ENCODE peak calls at places on chromosome 7, in five cellular contexts. X is uterus, U is stomach, P is GM12878, A is IMR-90. T is an unnamed sample.

GRCh38 chr7:4123823-4124222 is 558.3 kb upstream of the FOXK1 start:
- DNase-seq in X (no peak), U (no peak), P (no peak), A (peak), T (peak)

GRCh38 chr7:44665531-44666213 is 59.2 kb downstream of the OGDH start:
- DNase-seq in X (no peak), U (no peak), P (no peak), A (peak), T (no peak)

GRCh38 chr7:128831178-128831993 is 1.2 kb downstream of the FLNC start:
- DNase-seq in X (peak), U (no peak), P (no peak), A (peak), T (no peak)

GRCh38 chr7:152924826-152925411 is 165.4 kb downstream of the ACTR3B start:
- DNase-seq in X (no peak), U (no peak), P (no peak), A (no peak), T (peak)

GRCh38 chr7:3277604-3278572 is 23.2 kb upstream of the SDK1 start:
- DNase-seq in X (no peak), U (no peak), P (no peak), A (no peak), T (no peak)

GRCh38 chr7:67267914-67268313 is 271.3 kb downstream of the TYW1 start:
- DNase-seq in X (no peak), U (no peak), P (no peak), A (no peak), T (no peak)

GRCh38 chr7:14275346-14275745 is 285.9 kb upstream of the ETV1 start:
- DNase-seq in X (no peak), U (no peak), P (no peak), A (no peak), T (no peak)

GRCh38 chr7:106110238-106110560 is 1.9 kb downstream of the SYPL1 start:
- DNase-seq in X (no peak), U (no peak), P (no peak), A (no peak), T (no peak)

GRCh38 chr7:96970739-96971138 is 34.6 kb upstream of the DLX6 start:
- DNase-seq in X (no peak), U (no peak), P (no peak), A (no peak), T (no peak)

GRCh38 chr7:116788542-116789197 is 73.7 kb upstream of the CAPZA2 start:
- DNase-seq in X (no peak), U (no peak), P (no peak), A (peak), T (no peak)

GRCh38 chr7:92997144-92997543 is 120.6 kb downstream of the SAMD9 start:
- DNase-seq in X (no peak), U (no peak), P (no peak), A (no peak), T (no peak)

GRCh38 chr7:157310676-157311185 is 26.1 kb upstream of the DNAJB6 start:
- DNase-seq in X (no peak), U (no peak), P (no peak), A (peak), T (peak)

GRCh38 chr7:111560773-111561658 is 1.3 kb downstream of the IMMP2L start:
- DNase-seq in X (no peak), U (no peak), P (no peak), A (peak), T (no peak)

DNA sequence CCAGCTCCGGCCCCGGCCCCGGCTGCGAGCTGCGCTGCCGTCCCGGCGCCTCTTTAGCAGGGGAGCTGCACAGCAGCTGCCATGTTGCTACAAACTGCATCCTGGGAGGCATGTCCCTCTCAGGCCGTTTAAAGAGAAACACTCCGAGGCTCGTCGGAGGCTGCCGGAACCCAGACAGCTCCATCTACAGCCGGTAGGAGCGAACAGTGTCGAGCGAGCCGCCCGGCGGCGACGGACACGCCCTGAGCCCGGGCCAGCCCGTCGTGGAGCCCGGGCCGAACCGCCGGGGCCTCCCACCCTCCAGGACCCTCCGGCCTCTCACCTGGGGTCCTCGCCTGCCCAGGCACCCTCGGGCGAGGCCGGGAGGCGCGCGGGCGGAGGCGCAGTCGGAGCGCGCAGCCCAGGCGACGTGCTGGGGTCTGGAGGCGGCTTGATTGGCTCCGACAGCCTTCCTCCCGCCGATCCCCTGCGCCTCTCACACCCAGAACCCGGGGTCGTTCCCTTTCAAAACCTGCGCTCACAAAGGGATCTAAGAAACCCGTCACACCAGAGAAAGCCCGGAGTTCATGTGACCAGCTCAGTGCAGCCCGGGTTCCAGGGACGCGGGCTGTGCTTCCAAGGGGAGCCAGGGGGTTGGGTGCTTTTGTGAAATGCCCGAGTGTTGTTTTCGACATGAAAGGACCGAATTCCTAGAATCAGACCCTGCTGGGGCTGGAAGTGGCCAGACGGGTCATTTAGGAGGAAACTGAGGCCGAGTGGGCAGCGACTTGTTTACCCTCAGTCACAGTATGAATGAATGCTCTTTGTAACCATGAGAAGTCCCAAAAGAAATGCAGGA is at the start of gene ZNF777:
- DNase-seq in X (peak), U (peak), P (peak), A (peak), T (peak)
- TF ChIP-seq POLR2A in X (peak), U (no peak), P (peak), A (peak), T (no peak)

GRCh38 chr7:47572939-47573757 is 8.8 kb downstream of the TNS3 start:
- DNase-seq in X (no peak), U (peak), P (no peak), A (no peak), T (no peak)

GRCh38 chr7:47576031-47576908 is 5.6 kb downstream of the TNS3 start:
- DNase-seq in X (peak), U (peak), P (no peak), A (peak), T (no peak)

GRCh38 chr7:47574473-47575328 is 7.2 kb downstream of the TNS3 start:
- DNase-seq in X (no peak), U (peak), P (peak), A (peak), T (no peak)

GRCh38 chr7:47572101-47572460 is 9.8 kb downstream of the TNS3 start:
- DNase-seq in X (no peak), U (no peak), P (no peak), A (no peak), T (peak)

GRCh38 chr7:47573758-47574472 is 8.0 kb downstream of the TNS3 start:
- DNase-seq in X (peak), U (peak), P (no peak), A (peak), T (no peak)
- H3K4me3 ChIP-seq in X (no peak), U (no peak), P (no peak), A (no peak), T (no peak)

GRCh38 chr7:71937840-71938371 is 474.2 kb downstream of the CALN1 start:
- DNase-seq in X (no peak), U (no peak), P (no peak), A (no peak), T (no peak)
- TF ChIP-seq POLR2A in X (no peak), U (no peak), P (no peak), A (no peak), T (no peak)

DNA sequence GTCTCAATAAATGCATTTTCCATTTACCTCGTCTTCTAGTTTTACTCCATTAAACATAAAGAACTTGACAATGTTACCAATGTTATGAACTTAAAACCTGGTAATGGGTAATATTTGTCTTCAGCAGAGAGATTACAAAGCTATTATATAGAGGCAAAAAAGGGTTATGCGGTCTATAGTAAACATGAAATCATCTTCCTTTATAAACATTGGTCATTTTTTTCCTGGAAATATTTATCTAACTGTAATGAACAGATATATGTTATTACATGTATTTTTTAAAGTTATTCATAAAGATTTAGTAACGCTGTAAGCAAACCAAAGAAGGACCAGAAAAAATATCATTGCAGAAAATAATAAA is 1.3 kb downstream of the VWDE start:
- DNase-seq in X (no peak), U (no peak), P (no peak), A (no peak), T (no peak)
- H3K4me3 ChIP-seq in X (no peak), U (no peak), P (no peak), A (no peak), T (no peak)

GRCh38 chr7:99387912-99388311 is 13.4 kb downstream of the ARPC1B start:
- DNase-seq in X (no peak), U (no peak), P (no peak), A (no peak), T (no peak)

GRCh38 chr7:99383791-99384370 is 9.4 kb downstream of the ARPC1B start:
- DNase-seq in X (no peak), U (no peak), P (no peak), A (no peak), T (no peak)

GRCh38 chr7:99384523-99384922 is 10.0 kb downstream of the ARPC1B start:
- DNase-seq in X (no peak), U (no peak), P (no peak), A (no peak), T (no peak)

GRCh38 chr7:99385564-99385963 is 11.0 kb downstream of the ARPC1B start:
- DNase-seq in X (no peak), U (no peak), P (no peak), A (no peak), T (no peak)

DNA sequence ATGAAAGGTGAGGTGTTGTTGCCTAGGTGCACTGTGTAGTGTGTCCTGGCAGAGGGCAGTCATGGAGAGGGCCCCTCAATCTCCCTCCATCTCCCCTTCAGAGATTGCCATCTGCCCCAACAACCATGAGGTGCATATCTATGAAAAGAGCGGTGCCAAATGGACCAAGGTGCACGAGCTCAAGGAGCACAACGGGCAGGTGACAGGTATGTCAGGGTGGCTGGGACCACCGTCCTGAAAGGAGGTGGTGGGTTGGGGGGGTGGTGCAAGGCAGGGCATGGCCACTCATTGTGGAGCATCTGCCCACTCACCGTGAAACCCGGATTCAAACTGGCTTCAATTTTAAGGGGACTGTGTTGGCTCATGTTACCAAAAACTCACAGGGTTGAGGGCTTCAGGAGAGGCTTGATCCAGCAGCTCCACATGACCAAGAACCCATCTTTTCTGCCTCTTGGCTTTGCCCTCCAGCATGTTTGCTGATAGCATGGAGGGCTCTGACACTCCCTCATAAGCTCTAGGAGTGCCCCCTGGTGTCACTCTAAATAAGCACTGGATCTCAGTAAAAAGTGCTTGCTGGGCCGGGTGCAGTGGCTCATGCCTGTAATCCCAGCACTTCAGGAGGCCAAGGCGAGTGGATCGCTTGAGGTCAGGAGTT is 12.2 kb downstream of the ARPC1B start:
- DNase-seq in X (no peak), U (no peak), P (no peak), A (peak), T (no peak)
- TF ChIP-seq POLR2A in X (no peak), U (no peak), P (no peak), A (no peak), T (no peak)

GRCh38 chr7:73429622-73430505 is 3.7 kb upstream of the FZD9 start:
- DNase-seq in X (no peak), U (no peak), P (no peak), A (no peak), T (no peak)
- H3K4me3 ChIP-seq in X (no peak), U (no peak), P (no peak), A (no peak), T (no peak)

GRCh38 chr7:139733751-139734150 is 44.0 kb downstream of the HIPK2 start:
- DNase-seq in X (no peak), U (no peak), P (no peak), A (no peak), T (no peak)
- TF ChIP-seq POLR2A in X (no peak), U (no peak), P (no peak), A (peak), T (no peak)

T was measured in breast epithelium.